ENCODE peak calls at places on chromosomes 6 and 20, in seven cellular contexts. One of them, this sample, is unnamed. For H3K27me3, the result is how much of the 10 kb centered on the place peaks cover.

GRCh38 chr20:60819511-60819910 is 432.6 kb upstream of the CDH4 start:
- DNase-seq in CD4-positive, alpha-beta T cell: no peak
- DNase-seq in lower lobe of right lung: no peak
- DNase-seq in fibroblast of lung: no peak
- DNase-seq in uterus: no peak
- DNase-seq in HCT116: no peak
- DNase-seq in mesendoderm: no peak
- DNase-seq in this sample: no peak

GRCh38 chr6:170057961-170058877 is 232.7 kb downstream of the DLL1 start:
- DNase-seq in CD4-positive, alpha-beta T cell: no peak
- DNase-seq in lower lobe of right lung: peak
- DNase-seq in fibroblast of lung: no peak
- DNase-seq in uterus: peak
- DNase-seq in HCT116: no peak
- DNase-seq in mesendoderm: no peak
- DNase-seq in this sample: no peak

GRCh38 chr6:23243858-23244257 is 674.5 kb downstream of the HDGFL1 start:
- DNase-seq in CD4-positive, alpha-beta T cell: no peak
- DNase-seq in lower lobe of right lung: no peak
- DNase-seq in fibroblast of lung: no peak
- DNase-seq in uterus: no peak
- DNase-seq in HCT116: no peak
- DNase-seq in mesendoderm: no peak
- DNase-seq in this sample: no peak

GRCh38 chr20:37680420-37680819 is 13.4 kb upstream of the CTNNBL1 start:
- DNase-seq in CD4-positive, alpha-beta T cell: no peak
- DNase-seq in lower lobe of right lung: no peak
- DNase-seq in fibroblast of lung: peak
- DNase-seq in uterus: no peak
- DNase-seq in HCT116: no peak
- DNase-seq in mesendoderm: no peak
- DNase-seq in this sample: no peak

GRCh38 chr6:66291905-66292304 is 584.9 kb upstream of the EYS start:
- DNase-seq in CD4-positive, alpha-beta T cell: no peak
- DNase-seq in lower lobe of right lung: no peak
- DNase-seq in fibroblast of lung: no peak
- DNase-seq in uterus: no peak
- DNase-seq in HCT116: no peak
- DNase-seq in mesendoderm: no peak
- DNase-seq in this sample: no peak

GRCh38 chr6:135054238-135054574 is 416 bp downstream of the HBS1L start:
- DNase-seq in CD4-positive, alpha-beta T cell: no peak
- DNase-seq in lower lobe of right lung: no peak
- DNase-seq in fibroblast of lung: peak
- DNase-seq in uterus: no peak
- DNase-seq in HCT116: no peak
- DNase-seq in mesendoderm: no peak
- DNase-seq in this sample: no peak

GRCh38 chr6:156423075-156423474 is 354.1 kb upstream of the ARID1B start:
- DNase-seq in CD4-positive, alpha-beta T cell: no peak
- DNase-seq in lower lobe of right lung: no peak
- DNase-seq in fibroblast of lung: peak
- DNase-seq in uterus: no peak
- DNase-seq in HCT116: no peak
- DNase-seq in mesendoderm: no peak
- DNase-seq in this sample: no peak

GRCh38 chr6:158708239-158708638 is 58.4 kb downstream of the SYTL3 start:
- DNase-seq in CD4-positive, alpha-beta T cell: no peak
- DNase-seq in lower lobe of right lung: no peak
- DNase-seq in fibroblast of lung: peak
- DNase-seq in uterus: peak
- DNase-seq in HCT116: no peak
- DNase-seq in mesendoderm: peak
- DNase-seq in this sample: no peak

GRCh38 chr6:40315055-40315454 is 272.1 kb downstream of the LRFN2 start:
- DNase-seq in CD4-positive, alpha-beta T cell: no peak
- DNase-seq in lower lobe of right lung: no peak
- DNase-seq in fibroblast of lung: no peak
- DNase-seq in uterus: no peak
- DNase-seq in HCT116: no peak
- DNase-seq in mesendoderm: no peak
- DNase-seq in this sample: no peak

GRCh38 chr6:29976588-29977424 is 34.5 kb downstream of the HLA-A start:
- DNase-seq in CD4-positive, alpha-beta T cell: peak
- DNase-seq in lower lobe of right lung: peak
- DNase-seq in fibroblast of lung: peak
- DNase-seq in uterus: peak
- DNase-seq in HCT116: peak
- DNase-seq in mesendoderm: peak
- DNase-seq in this sample: peak

DNA sequence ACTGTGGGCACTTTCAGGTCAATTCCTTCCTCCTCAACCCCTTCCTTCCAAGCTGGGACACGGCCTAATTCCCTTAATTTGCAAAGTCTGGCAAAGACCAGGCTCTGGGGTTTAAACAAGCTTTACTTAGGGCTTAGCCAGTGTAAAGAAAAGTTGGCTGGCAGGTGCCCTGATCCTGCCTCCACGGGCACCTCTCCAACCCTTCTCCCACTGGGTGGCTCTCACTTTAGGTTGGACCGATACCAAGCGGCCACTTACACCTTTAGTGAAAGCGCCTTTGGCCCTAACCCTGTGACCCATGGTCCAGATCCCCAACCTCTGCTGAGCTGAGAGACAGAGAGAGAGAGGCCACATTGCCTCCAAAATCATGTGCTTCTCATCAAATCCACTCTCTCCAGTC is 13.7 kb upstream of the MLN start:
- DNase-seq in CD4-positive, alpha-beta T cell: no peak
- DNase-seq in lower lobe of right lung: peak
- DNase-seq in fibroblast of lung: no peak
- DNase-seq in uterus: no peak
- DNase-seq in HCT116: no peak
- DNase-seq in mesendoderm: no peak
- DNase-seq in this sample: no peak
- H3K27me3 ChIP-seq in CD4-positive, alpha-beta T cell: under half
- H3K27me3 ChIP-seq in lower lobe of right lung: under half
- H3K27me3 ChIP-seq in fibroblast of lung: under half
- H3K27me3 ChIP-seq in uterus: under half
- H3K27me3 ChIP-seq in HCT116: under half
- H3K27me3 ChIP-seq in mesendoderm: under half
- H3K27me3 ChIP-seq in this sample: under half

DNA sequence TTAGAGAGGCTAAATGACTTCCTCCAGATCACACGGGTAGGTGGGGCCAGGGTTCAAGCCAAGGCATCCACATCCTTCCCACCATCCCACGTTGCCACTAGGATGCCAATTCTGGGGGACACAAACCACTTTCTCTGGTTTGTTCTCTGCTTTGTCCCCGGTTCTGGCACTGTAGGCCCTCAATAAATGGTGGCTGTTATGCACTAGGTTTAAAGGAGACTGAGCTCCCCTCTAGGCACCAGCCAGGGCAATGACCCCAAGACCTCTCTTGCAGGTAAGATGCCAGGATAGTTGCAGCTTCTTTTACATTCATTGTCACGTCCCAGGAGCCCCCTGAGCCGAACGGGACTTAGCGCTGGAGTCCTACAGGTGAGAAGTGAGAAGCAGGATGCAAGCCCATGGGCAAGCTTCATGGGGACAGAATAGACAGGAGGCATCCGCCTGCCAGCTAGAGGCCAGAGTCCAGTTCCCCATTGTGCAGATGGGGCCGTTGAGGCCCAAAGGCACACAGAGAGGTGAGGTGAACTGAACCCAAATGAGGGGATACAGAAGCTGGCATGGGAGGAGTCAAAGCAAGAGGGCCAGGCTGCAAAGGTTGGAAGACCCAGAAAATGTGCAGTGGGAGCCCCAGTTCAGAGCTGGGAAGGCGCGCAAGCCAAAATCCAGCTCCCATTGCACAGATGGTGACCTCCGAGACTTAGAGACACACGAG is 677 bp downstream of the PXMP4 start:
- DNase-seq in CD4-positive, alpha-beta T cell: no peak
- DNase-seq in lower lobe of right lung: no peak
- DNase-seq in fibroblast of lung: no peak
- DNase-seq in uterus: no peak
- DNase-seq in HCT116: no peak
- DNase-seq in mesendoderm: peak
- DNase-seq in this sample: no peak
- H3K27ac ChIP-seq in CD4-positive, alpha-beta T cell: peak
- H3K27ac ChIP-seq in lower lobe of right lung: peak
- H3K27ac ChIP-seq in fibroblast of lung: peak
- H3K27ac ChIP-seq in uterus: peak
- H3K27ac ChIP-seq in HCT116: peak
- H3K27ac ChIP-seq in mesendoderm: no peak
- H3K27ac ChIP-seq in this sample: peak

DNA sequence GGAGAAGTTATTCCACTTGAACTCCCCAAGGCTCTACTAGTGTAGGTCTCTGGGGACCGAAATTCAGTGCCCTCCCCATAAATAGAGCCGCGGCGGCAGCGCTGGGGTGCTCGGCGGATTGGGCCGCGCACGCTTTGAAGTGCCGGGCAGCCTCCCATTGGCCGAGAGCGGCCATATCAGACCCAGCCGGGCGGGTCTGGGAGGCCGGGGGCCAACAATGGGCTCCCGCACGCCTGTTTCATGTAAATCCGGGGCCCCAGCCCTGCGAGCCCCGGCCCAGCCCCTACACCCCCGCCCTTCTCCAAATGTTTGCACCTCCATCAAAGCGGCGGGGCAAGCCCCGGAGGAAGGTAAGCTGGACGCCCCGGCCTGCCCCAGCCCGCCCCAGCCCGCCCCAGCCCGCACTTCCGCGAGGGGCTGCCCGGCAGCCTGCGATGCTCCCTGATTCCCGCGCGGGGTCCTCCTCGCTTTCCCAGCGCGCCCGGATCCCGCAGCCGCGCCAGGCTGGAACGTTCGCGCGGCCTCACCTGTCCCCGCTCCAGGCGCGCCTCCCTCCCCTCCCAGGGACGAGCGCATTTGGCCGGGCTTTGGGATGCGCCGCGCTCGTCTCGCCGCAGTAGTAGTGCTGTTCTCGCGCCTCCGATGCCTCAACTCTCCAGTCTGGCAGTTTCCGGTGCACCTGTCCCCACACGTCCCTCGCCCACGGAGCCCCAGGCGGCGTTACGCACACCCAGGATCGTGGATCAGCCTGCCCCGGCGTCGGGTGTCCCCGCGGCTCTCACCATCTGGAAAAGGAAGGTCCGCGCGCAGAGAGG is at the start of gene TBXT:
- DNase-seq in CD4-positive, alpha-beta T cell: no peak
- DNase-seq in lower lobe of right lung: no peak
- DNase-seq in fibroblast of lung: peak
- DNase-seq in uterus: no peak
- DNase-seq in HCT116: no peak
- DNase-seq in mesendoderm: peak
- DNase-seq in this sample: no peak
- H3K27me3 ChIP-seq in CD4-positive, alpha-beta T cell: half or more
- H3K27me3 ChIP-seq in lower lobe of right lung: half or more
- H3K27me3 ChIP-seq in fibroblast of lung: under half
- H3K27me3 ChIP-seq in uterus: under half
- H3K27me3 ChIP-seq in HCT116: under half
- H3K27me3 ChIP-seq in mesendoderm: under half
- H3K27me3 ChIP-seq in this sample: under half

GRCh38 chr6:26554669-26555504 is 16.7 kb downstream of the HMGN4 start:
- DNase-seq in CD4-positive, alpha-beta T cell: peak
- DNase-seq in lower lobe of right lung: no peak
- DNase-seq in fibroblast of lung: peak
- DNase-seq in uterus: peak
- DNase-seq in HCT116: no peak
- DNase-seq in mesendoderm: peak
- DNase-seq in this sample: no peak

GRCh38 chr6:26552205-26552604 is 14.0 kb downstream of the HMGN4 start:
- DNase-seq in CD4-positive, alpha-beta T cell: no peak
- DNase-seq in lower lobe of right lung: no peak
- DNase-seq in fibroblast of lung: no peak
- DNase-seq in uterus: no peak
- DNase-seq in HCT116: no peak
- DNase-seq in mesendoderm: no peak
- DNase-seq in this sample: no peak

GRCh38 chr6:26553739-26554668 is 15.8 kb downstream of the HMGN4 start:
- DNase-seq in CD4-positive, alpha-beta T cell: peak
- DNase-seq in lower lobe of right lung: peak
- DNase-seq in fibroblast of lung: peak
- DNase-seq in uterus: peak
- DNase-seq in HCT116: peak
- DNase-seq in mesendoderm: peak
- DNase-seq in this sample: peak

GRCh38 chr6:26552640-26553189 is 14.5 kb downstream of the HMGN4 start:
- DNase-seq in CD4-positive, alpha-beta T cell: no peak
- DNase-seq in lower lobe of right lung: no peak
- DNase-seq in fibroblast of lung: no peak
- DNase-seq in uterus: no peak
- DNase-seq in HCT116: no peak
- DNase-seq in mesendoderm: no peak
- DNase-seq in this sample: no peak

DNA sequence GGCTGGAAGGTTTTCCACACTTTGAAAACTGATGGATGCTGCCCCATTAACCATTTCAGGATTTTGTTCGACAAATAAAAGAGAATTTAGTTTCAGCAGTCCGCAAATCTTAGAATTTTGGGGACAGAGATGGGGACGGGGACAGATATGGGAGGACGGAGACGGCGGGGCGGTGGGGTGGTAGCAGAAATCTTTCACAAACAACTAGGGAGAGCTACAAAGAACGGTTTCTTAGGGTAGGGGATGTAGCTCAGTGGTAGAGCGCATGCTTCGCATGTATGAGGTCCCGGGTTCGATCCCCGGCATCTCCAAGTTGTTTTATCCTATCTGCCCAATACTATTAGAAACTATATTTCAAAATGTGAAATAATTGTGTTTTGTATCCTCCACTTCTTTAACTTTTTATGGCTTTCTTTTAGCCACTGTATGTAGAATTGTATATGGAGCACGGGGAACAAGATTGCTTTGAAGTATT is 15.1 kb downstream of the HMGN4 start:
- DNase-seq in CD4-positive, alpha-beta T cell: peak
- DNase-seq in lower lobe of right lung: peak
- DNase-seq in fibroblast of lung: peak
- DNase-seq in uterus: peak
- DNase-seq in HCT116: peak
- DNase-seq in mesendoderm: peak
- DNase-seq in this sample: no peak
- H3K27ac ChIP-seq in CD4-positive, alpha-beta T cell: no peak
- H3K27ac ChIP-seq in lower lobe of right lung: peak
- H3K27ac ChIP-seq in fibroblast of lung: peak
- H3K27ac ChIP-seq in uterus: peak
- H3K27ac ChIP-seq in HCT116: peak
- H3K27ac ChIP-seq in mesendoderm: no peak
- H3K27ac ChIP-seq in this sample: peak

GRCh38 chr6:28751963-28752350 is 171.8 kb downstream of the TRIM27 start:
- DNase-seq in CD4-positive, alpha-beta T cell: no peak
- DNase-seq in lower lobe of right lung: no peak
- DNase-seq in fibroblast of lung: no peak
- DNase-seq in uterus: no peak
- DNase-seq in HCT116: no peak
- DNase-seq in mesendoderm: no peak
- DNase-seq in this sample: no peak
- H3K27me3 ChIP-seq in CD4-positive, alpha-beta T cell: half or more
- H3K27me3 ChIP-seq in lower lobe of right lung: half or more
- H3K27me3 ChIP-seq in fibroblast of lung: under half
- H3K27me3 ChIP-seq in uterus: under half
- H3K27me3 ChIP-seq in HCT116: under half
- H3K27me3 ChIP-seq in mesendoderm: under half
- H3K27me3 ChIP-seq in this sample: under half

This sample was measured in thoracic aorta.